ENCODE peak calls at places on chromosomes 2 and 18, in five cellular contexts. Z is CD8-positive, alpha-beta T cell; J is keratinocyte; G is H7; N is PC-9. D is an unnamed sample.
A peak's percentile ranks its signal among the peaks of the same experiment; 100 is the strongest.

GRCh38 chr2:237199577-237199976 is 113.9 kb downstream of the COPS8 start:
- DNase-seq in Z (no peak), N (no peak), J (no peak), G (no peak), D (no peak)

GRCh38 chr2:11873346-11873745 is 126.9 kb downstream of the LPIN1 start:
- DNase-seq in N (no peak), J (no peak), G (no peak), Z (peak; percentile 11), D (no peak)

GRCh38 chr2:164737612-164738081 is 104.0 kb downstream of the COBLL1 start:
- DNase-seq in G (peak; percentile 32), Z (no peak), J (peak; percentile 33), N (peak; percentile 24), D (peak; percentile 52)

GRCh38 chr18:79548077-79548450 is 131.5 kb upstream of the CTDP1 start:
- DNase-seq in J (no peak), Z (no peak), G (no peak), N (no peak), D (no peak)

GRCh38 chr2:120821446-120822160 is 85.9 kb downstream of the GLI2 start:
- DNase-seq in J (no peak), G (no peak), N (no peak), Z (no peak), D (no peak)

GRCh38 chr18:11146238-11146946 is 3.0 kb downstream of the PIEZO2 start:
- DNase-seq in N (no peak), G (peak; percentile 64), Z (no peak), J (no peak), D (no peak)

GRCh38 chr18:420661-421060 is 79.8 kb downstream of the COLEC12 start:
- DNase-seq in J (no peak), Z (no peak), N (no peak), G (peak; percentile 59), D (no peak)

GRCh38 chr2:55296393-55296792 is 27.4 kb upstream of the MTIF2 start:
- DNase-seq in N (no peak), Z (no peak), J (no peak), G (no peak), D (no peak)

GRCh38 chr2:154425999-154426398 is 272.5 kb upstream of the KCNJ3 start:
- DNase-seq in J (no peak), N (no peak), G (no peak), Z (no peak), D (no peak)

GRCh38 chr2:73408198-73408597 is 22.6 kb downstream of the ALMS1 start:
- DNase-seq in N (no peak), G (no peak), Z (no peak), J (no peak), D (no peak)

GRCh38 chr2:80515961-80516360 is 211.4 kb upstream of the LRRTM1 start:
- DNase-seq in Z (no peak), J (no peak), G (no peak), N (no peak), D (no peak)

GRCh38 chr2:165874445-165875039 is 79.0 kb downstream of the TTC21B start:
- DNase-seq in N (no peak), G (peak; percentile 23), Z (no peak), J (peak; percentile 25), D (peak; percentile 75)

GRCh38 chr2:158097481-158097880 is 4.2 kb upstream of the UPP2 start:
- DNase-seq in Z (no peak), G (peak; percentile 16), N (no peak), J (no peak), D (no peak)

GRCh38 chr2:64267699-64268098 is 123.5 kb upstream of the PELI1 start:
- DNase-seq in N (no peak), J (no peak), G (peak; percentile 15), Z (no peak), D (no peak)

GRCh38 chr2:27059141-27059820 is 7.8 kb downstream of the AGBL5 start:
- DNase-seq in J (no peak), Z (no peak), G (no peak), N (no peak), D (no peak)

GRCh38 chr18:56019908-56020307 is 431.9 kb upstream of the TCF4 start:
- DNase-seq in Z (no peak), J (no peak), G (no peak), N (no peak), D (no peak)

GRCh38 chr2:75561566-75562512 is 1.1 kb upstream of the EVA1A start:
- DNase-seq in J (no peak), G (no peak), N (no peak), Z (no peak), D (peak; percentile 55)
- H3K4me3 ChIP-seq in J (peak overlapping the region; percentile 64), G (peak overlapping the region; percentile 71), N (peak overlapping the region; percentile 74), Z (no peak overlapping the region), D (peak overlapping the region; percentile 88)

GRCh38 chr2:207686812-207687211 is 24.6 kb upstream of the CCNYL1 start:
- DNase-seq in Z (no peak), J (no peak), G (no peak), N (no peak), D (no peak)

GRCh38 chr2:207681431-207681830 is 30.0 kb upstream of the CCNYL1 start:
- DNase-seq in J (no peak), Z (no peak), G (peak; percentile 87), N (no peak), D (no peak)

GRCh38 chr2:207682557-207682956 is 28.9 kb upstream of the CCNYL1 start:
- DNase-seq in G (no peak), N (no peak), J (no peak), Z (no peak), D (no peak)

GRCh38 chr2:207683879-207684627 is 27.4 kb upstream of the CCNYL1 start:
- DNase-seq in G (no peak), J (no peak), N (peak; percentile 15), Z (no peak), D (peak; percentile 73)

GRCh38 chr2:207683438-207683837 is 28.0 kb upstream of the CCNYL1 start:
- DNase-seq in G (no peak), N (no peak), J (no peak), Z (no peak), D (no peak)
- H3K4me3 ChIP-seq in G (no peak overlapping the region), N (peak overlapping the region; percentile 10), J (no peak overlapping the region), Z (no peak overlapping the region), D (no peak overlapping the region)

GRCh38 chr2:36596397-36596796 is 1.6 kb downstream of the FEZ2 start:
- DNase-seq in J (no peak), Z (no peak), N (no peak), G (no peak), D (no peak)
- H3K4me3 ChIP-seq in J (no peak overlapping the region), Z (no peak overlapping the region), N (peak overlapping the region; percentile 65), G (no peak overlapping the region), D (no peak overlapping the region)

DNA sequence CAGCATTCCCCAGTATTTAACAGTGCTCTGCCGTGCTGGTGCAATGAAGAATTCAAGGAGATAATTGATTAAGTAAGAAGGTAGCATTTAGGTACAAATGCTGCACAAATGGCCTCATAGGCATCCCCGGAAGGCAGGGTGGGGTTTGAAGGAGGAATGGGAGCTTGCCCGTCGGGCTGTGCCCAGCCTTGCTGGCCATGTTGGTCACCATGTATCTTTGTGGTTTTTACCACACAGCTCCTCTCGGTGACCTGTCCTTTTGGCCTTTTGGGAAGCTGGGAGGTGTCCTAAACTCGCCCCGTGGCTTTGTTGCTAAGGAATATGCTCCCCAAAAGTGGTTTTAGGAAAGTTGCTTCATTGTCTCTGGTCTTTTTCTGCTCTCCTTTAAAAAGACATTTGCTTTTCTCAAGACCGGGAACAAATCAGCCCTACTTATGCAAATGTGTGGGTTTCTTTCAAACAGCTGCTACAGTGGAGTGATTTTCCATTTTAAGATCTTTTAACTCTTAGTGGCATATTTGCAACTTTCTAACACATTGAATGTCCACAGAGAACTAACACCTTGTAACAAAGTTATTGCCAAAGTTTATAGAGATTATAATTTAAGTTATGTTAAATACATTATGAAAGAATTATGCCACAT is 28.8 kb downstream of the SNTG2 start:
- DNase-seq in N (no peak), Z (no peak), J (no peak), G (no peak), D (no peak)
- H3K4me3 ChIP-seq in N (no peak overlapping the region), Z (no peak overlapping the region), J (no peak overlapping the region), G (no peak overlapping the region), D (no peak overlapping the region)

GRCh38 chr2:208985644-208986043 is 438.2 kb upstream of the MAP2 start:
- DNase-seq in N (no peak), J (no peak), Z (no peak), G (no peak), D (no peak)

GRCh38 chr2:208983476-208983875 is 440.4 kb upstream of the MAP2 start:
- DNase-seq in J (no peak), Z (no peak), G (no peak), N (peak; percentile 26), D (no peak)

GRCh38 chr2:208982831-208983230 is 441.0 kb upstream of the MAP2 start:
- DNase-seq in N (no peak), Z (no peak), G (no peak), J (peak; percentile 32), D (no peak)

GRCh38 chr2:208980321-208980720 is 443.5 kb upstream of the MAP2 start:
- DNase-seq in G (no peak), Z (no peak), J (no peak), N (no peak), D (no peak)

GRCh38 chr2:208984376-208985100 is 439.3 kb upstream of the MAP2 start:
- DNase-seq in J (no peak), N (peak; percentile 33), Z (no peak), G (no peak), D (no peak)
- H3K4me3 ChIP-seq in J (no peak overlapping the region), N (no peak overlapping the region), Z (no peak overlapping the region), G (no peak overlapping the region), D (no peak overlapping the region)

GRCh38 chr2:174243812-174244211 is 4.5 kb downstream of the OLA1 start:
- DNase-seq in G (no peak), J (no peak), N (no peak), Z (no peak), D (no peak)
- H3K4me3 ChIP-seq in G (no peak overlapping the region), J (no peak overlapping the region), N (no peak overlapping the region), Z (no peak overlapping the region), D (no peak overlapping the region)

D was measured in IMR-90.